ENCODE peak calls at places on chromosomes 4 and X, in five cellular contexts. O is progenitor cell of endocrine pancreas, Z is lower lobe of right lung, I is endothelial cell, K is fibroblast of lung. B is an unnamed sample.

GRCh38 chr4:19832388-19832787 is 419.3 kb upstream of the SLIT2 start:
- DNase-seq in I (no peak), O (no peak), Z (no peak), K (peak; percentile 32), B (no peak)

GRCh38 chr4:74874785-74875367 is 58.0 kb upstream of the PARM1 start:
- DNase-seq in I (peak; percentile 23), K (peak; percentile 91), O (no peak), Z (no peak), B (no peak)

GRCh38 chr4:108148316-108148715 is 20.4 kb downstream of the LEF1 start:
- DNase-seq in Z (no peak), K (no peak), I (no peak), O (no peak), B (no peak)

GRCh38 chr4:168634276-168634802 is 137.5 kb downstream of the PALLD start:
- DNase-seq in O (no peak), I (no peak), K (peak; percentile 95), Z (no peak), B (no peak)

GRCh38 chr4:78602334-78602733 is 50.8 kb downstream of the ANXA3 start:
- DNase-seq in O (no peak), Z (no peak), K (peak; percentile 25), I (no peak), B (no peak)

GRCh38 chrX:120426599-120426998 is 42.5 kb downstream of the LAMP2 start:
- DNase-seq in K (peak; percentile 23), I (no peak), O (no peak), Z (no peak), B (no peak)

GRCh38 chrX:109489174-109489573 is 7.3 kb upstream of the GUCY2F start:
- DNase-seq in I (no peak), K (no peak), Z (no peak), O (no peak), B (no peak)

GRCh38 chrX:1646009-1646408 is 31.1 kb downstream of the ASMT start:
- DNase-seq in K (no peak), O (no peak), I (no peak), Z (no peak), B (no peak)

GRCh38 chrX:124030520-124030919 is 69.0 kb downstream of the STAG2 start:
- DNase-seq in K (no peak), Z (no peak), I (no peak), O (no peak), B (no peak)

GRCh38 chr4:1910643-1911042 is 39.5 kb downstream of the NSD2 start:
- DNase-seq in K (peak; percentile 77), I (peak; percentile 67), O (peak; percentile 27), Z (no peak), B (peak; percentile 58)

GRCh38 chr4:56648245-56649151 is 32.6 kb downstream of the HOPX start:
- DNase-seq in K (peak; percentile 25), I (no peak), Z (no peak), O (no peak), B (no peak)

GRCh38 chrX:5559386-5559785 is 669.3 kb downstream of the NLGN4X start:
- DNase-seq in O (no peak), Z (no peak), I (no peak), K (no peak), B (no peak)

GRCh38 chrX:29397506-29397905 is 810.3 kb downstream of the IL1RAPL1 start:
- DNase-seq in Z (no peak), I (no peak), O (no peak), K (peak; percentile 49), B (no peak)

GRCh38 chr4:147447820-147448219 is 33.1 kb upstream of the EDNRA start:
- DNase-seq in Z (no peak), I (no peak), K (no peak), O (no peak), B (no peak)

GRCh38 chr4:144709793-144710525 is 64.0 kb downstream of the HHIP start:
- DNase-seq in I (no peak), O (no peak), K (no peak), Z (no peak), B (no peak)

GRCh38 chr4:154044118-154044517 is 255.2 kb upstream of the SFRP2 start:
- DNase-seq in I (no peak), Z (no peak), K (no peak), O (no peak), B (no peak)

GRCh38 chr4:89162486-89162885 is 51.2 kb downstream of the TIGD2 start:
- DNase-seq in K (no peak), I (no peak), O (no peak), Z (no peak), B (no peak)

GRCh38 chrX:64394874-64395567 is at the start of gene MTMR8:
- DNase-seq in I (peak; percentile 67), K (peak; percentile 33), Z (peak; percentile 78), O (peak; percentile 56), B (peak; percentile 75)

GRCh38 chr4:183182873-183183725 is 84.0 kb downstream of the WWC2 start:
- DNase-seq in K (peak; percentile 75), I (peak; percentile 50), Z (peak; percentile 51), O (no peak), B (peak; percentile 33)

GRCh38 chr4:24179201-24179840 is 289.5 kb upstream of the PPARGC1A start:
- DNase-seq in I (no peak), Z (no peak), K (no peak), O (no peak), B (no peak)

GRCh38 chr4:74228691-74229640 is 71.0 kb downstream of the MTHFD2L start:
- DNase-seq in K (peak; percentile 80), Z (peak; percentile 69), O (peak; percentile 48), I (peak; percentile 80), B (peak; percentile 85)

GRCh38 chrX:102129473-102129872 is 4.0 kb downstream of the TCEAL2 start:
- DNase-seq in Z (no peak), K (peak; percentile 4), O (no peak), I (no peak), B (no peak)

GRCh38 chr4:43411226-43411625 is 518.7 kb downstream of the GRXCR1 start:
- DNase-seq in Z (no peak), K (peak; percentile 87), O (no peak), I (no peak), B (no peak)

GRCh38 chr4:20773144-20773997 is 73.1 kb downstream of the PACRGL start:
- DNase-seq in O (peak; percentile 43), K (peak; percentile 71), I (peak; percentile 69), Z (peak; percentile 47), B (peak; percentile 45)

GRCh38 chr4:126973201-126973600 is 659.6 kb upstream of the INTU start:
- DNase-seq in K (peak; percentile 12), Z (no peak), I (no peak), O (no peak), B (no peak)

GRCh38 chr4:87865288-87865687 is 32.5 kb downstream of the MEPE start:
- DNase-seq in I (no peak), O (no peak), Z (no peak), K (no peak), B (no peak)

GRCh38 chr4:35970366-35970960 is 273.9 kb downstream of the ARAP2 start:
- DNase-seq in Z (no peak), K (no peak), O (no peak), I (no peak), B (no peak)

GRCh38 chrX:41737065-41737464 is 13.1 kb downstream of the GPR82 start:
- DNase-seq in O (no peak), K (peak; percentile 26), I (no peak), Z (no peak), B (no peak)

GRCh38 chr4:140691369-140691768 is 64.8 kb downstream of the TBC1D9 start:
- DNase-seq in I (peak; percentile 17), O (no peak), K (peak; percentile 67), Z (no peak), B (no peak)

GRCh38 chr4:131002132-131002531 is 1906.2 kb downstream of the C4orf33 start:
- DNase-seq in K (no peak), I (no peak), Z (no peak), O (no peak), B (no peak)

GRCh38 chrX:108070891-108071290 is 20.5 kb downstream of the PSMD10 start:
- DNase-seq in Z (no peak), K (peak; percentile 42), I (no peak), O (no peak), B (no peak)

GRCh38 chr4:133096972-133097371 is 52.1 kb upstream of the PCDH10 start:
- DNase-seq in K (no peak), O (no peak), I (no peak), Z (no peak), B (no peak)

GRCh38 chr4:163331629-163332360 is 601 bp downstream of the NPY1R start:
- DNase-seq in I (peak; percentile 35), O (peak; percentile 38), Z (peak; percentile 46), K (peak; percentile 15), B (peak; percentile 57)
- TF ChIP-seq CTCF in I (no peak), O (peak; percentile 46), Z (no peak), K (peak; percentile 2), B (no peak)

GRCh38 chrX:51643377-51643776 is 24.7 kb upstream of the CENPVL3 start:
- DNase-seq in I (no peak), K (no peak), O (no peak), Z (no peak), B (no peak)

GRCh38 chrX:51641421-51642021 is 22.8 kb upstream of the CENPVL3 start:
- DNase-seq in I (peak; percentile 26), O (no peak), Z (no peak), K (peak; percentile 64), B (no peak)
- TF ChIP-seq CTCF in I (peak; percentile 56), O (peak; percentile 67), Z (peak; percentile 36), K (peak; percentile 42), B (peak; percentile 71)

DNA sequence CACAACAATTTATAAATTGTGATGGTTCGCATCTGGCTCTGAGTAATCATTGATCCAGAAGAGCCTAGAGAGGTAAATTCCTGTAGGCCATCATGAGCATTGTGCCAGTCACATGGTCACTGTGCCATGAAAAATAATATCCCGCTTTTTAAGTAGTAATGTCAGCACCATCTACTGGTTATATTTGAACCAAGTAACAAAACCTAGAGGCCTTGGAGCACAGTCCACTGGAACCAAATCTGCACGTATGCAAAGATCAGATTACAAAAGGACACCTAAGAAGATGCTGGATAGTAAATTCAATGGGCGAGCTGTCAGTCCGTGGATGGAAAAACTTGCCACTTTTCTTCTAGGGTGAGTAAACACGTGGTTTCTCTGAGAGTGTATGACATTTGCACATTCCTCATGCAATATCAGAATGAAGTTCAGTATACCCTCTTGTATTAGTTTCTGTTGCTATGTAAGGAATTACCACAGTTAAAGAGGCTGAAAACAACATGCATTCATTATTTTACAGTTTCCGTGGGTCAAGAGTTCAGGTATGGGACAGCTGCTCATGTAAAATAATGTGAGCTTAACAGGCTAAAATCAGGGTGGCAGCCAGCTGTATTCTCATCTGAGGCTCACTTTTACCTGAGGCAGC is 26.9 kb downstream of the FAM114A1 start:
- DNase-seq in K (no peak), O (no peak), I (no peak), Z (no peak), B (no peak)
- TF ChIP-seq CTCF in K (no peak), O (no peak), I (no peak), Z (no peak), B (no peak)

GRCh38 chr4:63589796-63590195 is 819.5 kb downstream of the TECRL start:
- DNase-seq in K (no peak), I (no peak), O (peak; percentile 21), Z (no peak), B (no peak)
- TF ChIP-seq CTCF in K (no peak), I (no peak), O (no peak), Z (no peak), B (no peak)

DNA sequence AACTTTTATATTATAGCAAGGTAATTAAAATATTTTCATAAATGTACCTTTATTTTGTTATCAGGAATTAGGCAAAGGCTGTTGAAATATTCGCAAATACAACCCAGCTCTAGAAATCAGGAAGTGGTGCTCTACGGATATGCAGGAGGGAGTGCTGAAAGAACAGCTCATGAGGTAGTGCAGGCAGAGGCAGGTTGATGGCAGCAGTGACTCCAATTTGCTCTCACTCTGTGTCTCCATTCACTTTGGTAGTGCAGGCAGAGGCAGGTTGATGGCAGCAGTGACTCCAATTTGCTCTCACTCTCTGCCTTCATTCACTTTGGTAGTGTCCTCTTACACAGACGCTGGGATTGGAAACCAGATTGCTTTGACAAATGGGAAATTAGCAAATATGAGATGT is 277.9 kb downstream of the TRIML1 start:
- DNase-seq in K (no peak), Z (no peak), O (no peak), I (no peak), B (no peak)
- TF ChIP-seq CTCF in K (no peak), Z (no peak), O (peak; percentile 21), I (no peak), B (no peak)

B was measured in glutamatergic neuron.